ENCODE peak calls at places on chromosome 11, in six cellular contexts. One of them, this sample, is unnamed.

GRCh38 chr11:73162196-73162740 is 20.1 kb upstream of the FCHSD2 start:
- DNase-seq in H7: no peak
- DNase-seq in NCI-H2081: no peak
- DNase-seq in hypothalamus: no peak
- DNase-seq in AG08396: no peak
- DNase-seq in PC-3: no peak
- DNase-seq in this sample: no peak

GRCh38 chr11:62149986-62150886 is 26.4 kb downstream of the INCENP start:
- DNase-seq in PC-3: no peak
- DNase-seq in hypothalamus: no peak
- DNase-seq in AG08396: no peak
- DNase-seq in NCI-H2081: no peak
- DNase-seq in H7: no peak
- DNase-seq in this sample: no peak

GRCh38 chr11:67694875-67695555 is 20.6 kb upstream of the ALDH3B2 start:
- DNase-seq in AG08396: no peak
- DNase-seq in H7: no peak
- DNase-seq in PC-3: no peak
- DNase-seq in hypothalamus: no peak
- DNase-seq in NCI-H2081: no peak
- DNase-seq in this sample: no peak

GRCh38 chr11:13861411-13861810 is 101.1 kb upstream of the SPON1 start:
- DNase-seq in PC-3: no peak
- DNase-seq in NCI-H2081: no peak
- DNase-seq in H7: no peak
- DNase-seq in hypothalamus: no peak
- DNase-seq in AG08396: no peak
- DNase-seq in this sample: no peak

GRCh38 chr11:48036011-48036410 is 55.7 kb downstream of the PTPRJ start:
- DNase-seq in AG08396: no peak
- DNase-seq in PC-3: no peak
- DNase-seq in H7: no peak
- DNase-seq in NCI-H2081: no peak
- DNase-seq in hypothalamus: no peak
- DNase-seq in this sample: no peak

GRCh38 chr11:6570691-6571427 is 32.6 kb downstream of the RRP8 start:
- DNase-seq in H7: peak; percentile 60
- DNase-seq in AG08396: no peak
- DNase-seq in hypothalamus: no peak
- DNase-seq in PC-3: no peak
- DNase-seq in NCI-H2081: no peak
- DNase-seq in this sample: no peak

GRCh38 chr11:71080239-71081097 is 171.9 kb downstream of the SHANK2 start:
- DNase-seq in AG08396: peak; percentile 77
- DNase-seq in hypothalamus: no peak
- DNase-seq in NCI-H2081: peak; percentile 86
- DNase-seq in PC-3: peak; percentile 79
- DNase-seq in H7: peak; percentile 82
- DNase-seq in this sample: peak; percentile 75

GRCh38 chr11:65899356-65900124 is 648 bp downstream of the FOSL1 start:
- DNase-seq in NCI-H2081: no peak
- DNase-seq in AG08396: peak; percentile 86
- DNase-seq in H7: peak; percentile 89
- DNase-seq in PC-3: peak; percentile 91
- DNase-seq in hypothalamus: no peak
- DNase-seq in this sample: no peak

GRCh38 chr11:85809881-85810280 is 1.1 kb downstream of the SYTL2 start:
- DNase-seq in hypothalamus: peak; percentile 5
- DNase-seq in AG08396: no peak
- DNase-seq in PC-3: peak; percentile 44
- DNase-seq in NCI-H2081: no peak
- DNase-seq in H7: peak; percentile 43
- DNase-seq in this sample: peak; percentile 2

GRCh38 chr11:93236741-93237675 is 39.2 kb upstream of the SLC36A4 start:
- DNase-seq in H7: peak; percentile 49
- DNase-seq in AG08396: peak; percentile 31
- DNase-seq in NCI-H2081: peak; percentile 7
- DNase-seq in hypothalamus: no peak
- DNase-seq in PC-3: peak; percentile 76
- DNase-seq in this sample: no peak

GRCh38 chr11:116960916-116961315 is 123.5 kb upstream of the APOA1 start:
- DNase-seq in hypothalamus: no peak
- DNase-seq in PC-3: peak; percentile 76
- DNase-seq in AG08396: peak; percentile 65
- DNase-seq in H7: peak; percentile 13
- DNase-seq in NCI-H2081: no peak
- DNase-seq in this sample: no peak

GRCh38 chr11:102070766-102071165 is 23.5 kb downstream of the CFAP300 start:
- DNase-seq in H7: no peak
- DNase-seq in AG08396: no peak
- DNase-seq in hypothalamus: no peak
- DNase-seq in PC-3: no peak
- DNase-seq in NCI-H2081: no peak
- DNase-seq in this sample: no peak

GRCh38 chr11:61919841-61920631 is 2.7 kb upstream of the RAB3IL1 start:
- DNase-seq in hypothalamus: no peak
- DNase-seq in H7: peak; percentile 31
- DNase-seq in AG08396: no peak
- DNase-seq in PC-3: no peak
- DNase-seq in NCI-H2081: no peak
- DNase-seq in this sample: no peak

GRCh38 chr11:2194877-2195755 is 23.5 kb upstream of the TH start:
- DNase-seq in PC-3: peak; percentile 60
- DNase-seq in H7: peak; percentile 96
- DNase-seq in AG08396: peak; percentile 76
- DNase-seq in hypothalamus: no peak
- DNase-seq in NCI-H2081: peak; percentile 49
- DNase-seq in this sample: peak; percentile 25